ENCODE peak calls at places on chromosomes 6 and 20, in eight cellular contexts. One of them, this sample, is unnamed.

GRCh38 chr6:157800420-157801237 is 22.4 kb upstream of the SNX9 start:
- DNase-seq in head of caudate nucleus: no peak
- DNase-seq in activated T-cell treated with anti-CD3 and anti-CD28 coated beads for 1 hour: no peak
- DNase-seq in colonic mucosa: no peak
- DNase-seq in right lobe of liver: no peak
- DNase-seq in NCI-H524: no peak
- DNase-seq in HEK293T: no peak
- DNase-seq in left colon: no peak
- DNase-seq in this sample: no peak

GRCh38 chr6:159977242-159978214 is 8.6 kb downstream of the IGF2R start:
- DNase-seq in head of caudate nucleus: no peak
- DNase-seq in activated T-cell treated with anti-CD3 and anti-CD28 coated beads for 1 hour: no peak
- DNase-seq in colonic mucosa: no peak
- DNase-seq in right lobe of liver: no peak
- DNase-seq in NCI-H524: no peak
- DNase-seq in HEK293T: no peak
- DNase-seq in left colon: no peak
- DNase-seq in this sample: no peak

GRCh38 chr6:68473433-68474210 is 161.5 kb upstream of the ADGRB3 start:
- DNase-seq in head of caudate nucleus: no peak
- DNase-seq in activated T-cell treated with anti-CD3 and anti-CD28 coated beads for 1 hour: no peak
- DNase-seq in colonic mucosa: no peak
- DNase-seq in right lobe of liver: no peak
- DNase-seq in NCI-H524: peak; percentile 5
- DNase-seq in HEK293T: peak; percentile 6
- DNase-seq in left colon: no peak
- DNase-seq in this sample: no peak

GRCh38 chr6:137217801-137218472 is 1.2 kb downstream of the IFNGR1 start:
- DNase-seq in head of caudate nucleus: no peak
- DNase-seq in activated T-cell treated with anti-CD3 and anti-CD28 coated beads for 1 hour: no peak
- DNase-seq in colonic mucosa: peak; percentile 69
- DNase-seq in right lobe of liver: no peak
- DNase-seq in NCI-H524: peak; percentile 10
- DNase-seq in HEK293T: peak; percentile 27
- DNase-seq in left colon: peak; percentile 47
- DNase-seq in this sample: no peak

GRCh38 chr20:50110141-50111047 is 2.6 kb downstream of the UBE2V1 start:
- DNase-seq in head of caudate nucleus: no peak
- DNase-seq in activated T-cell treated with anti-CD3 and anti-CD28 coated beads for 1 hour: no peak
- DNase-seq in colonic mucosa: peak; percentile 58
- DNase-seq in right lobe of liver: no peak
- DNase-seq in NCI-H524: no peak
- DNase-seq in HEK293T: no peak
- DNase-seq in left colon: peak; percentile 46
- DNase-seq in this sample: peak; percentile 15

GRCh38 chr6:25456249-25456648 is 177.1 kb downstream of the CARMIL1 start:
- DNase-seq in head of caudate nucleus: no peak
- DNase-seq in activated T-cell treated with anti-CD3 and anti-CD28 coated beads for 1 hour: no peak
- DNase-seq in colonic mucosa: no peak
- DNase-seq in right lobe of liver: no peak
- DNase-seq in NCI-H524: peak; percentile 24
- DNase-seq in HEK293T: no peak
- DNase-seq in left colon: no peak
- DNase-seq in this sample: no peak

GRCh38 chr6:137402143-137402542 is 92.1 kb downstream of the OLIG3 start:
- DNase-seq in head of caudate nucleus: no peak
- DNase-seq in activated T-cell treated with anti-CD3 and anti-CD28 coated beads for 1 hour: no peak
- DNase-seq in colonic mucosa: no peak
- DNase-seq in right lobe of liver: no peak
- DNase-seq in NCI-H524: peak; percentile 75
- DNase-seq in HEK293T: no peak
- DNase-seq in left colon: no peak
- DNase-seq in this sample: no peak

GRCh38 chr6:149334201-149334600 is 16.7 kb downstream of the TAB2 start:
- DNase-seq in head of caudate nucleus: no peak
- DNase-seq in activated T-cell treated with anti-CD3 and anti-CD28 coated beads for 1 hour: no peak
- DNase-seq in colonic mucosa: no peak
- DNase-seq in right lobe of liver: no peak
- DNase-seq in NCI-H524: no peak
- DNase-seq in HEK293T: no peak
- DNase-seq in left colon: no peak
- DNase-seq in this sample: no peak

GRCh38 chr20:53409177-53409576 is 184.5 kb downstream of the ZNF217 start:
- DNase-seq in head of caudate nucleus: no peak
- DNase-seq in activated T-cell treated with anti-CD3 and anti-CD28 coated beads for 1 hour: no peak
- DNase-seq in colonic mucosa: no peak
- DNase-seq in right lobe of liver: no peak
- DNase-seq in NCI-H524: no peak
- DNase-seq in HEK293T: no peak
- DNase-seq in left colon: no peak
- DNase-seq in this sample: no peak

GRCh38 chr6:5303711-5304110 is 42.4 kb downstream of the FARS2 start:
- DNase-seq in head of caudate nucleus: no peak
- DNase-seq in activated T-cell treated with anti-CD3 and anti-CD28 coated beads for 1 hour: no peak
- DNase-seq in colonic mucosa: no peak
- DNase-seq in right lobe of liver: no peak
- DNase-seq in NCI-H524: peak; percentile 29
- DNase-seq in HEK293T: no peak
- DNase-seq in left colon: no peak
- DNase-seq in this sample: no peak

GRCh38 chr6:134420638-134421181 is 102.8 kb upstream of the SGK1 start:
- DNase-seq in head of caudate nucleus: no peak
- DNase-seq in activated T-cell treated with anti-CD3 and anti-CD28 coated beads for 1 hour: no peak
- DNase-seq in colonic mucosa: no peak
- DNase-seq in right lobe of liver: no peak
- DNase-seq in NCI-H524: no peak
- DNase-seq in HEK293T: no peak
- DNase-seq in left colon: no peak
- DNase-seq in this sample: no peak

GRCh38 chr6:150272976-150273315 is 95.9 kb upstream of the IYD start:
- DNase-seq in head of caudate nucleus: no peak
- DNase-seq in activated T-cell treated with anti-CD3 and anti-CD28 coated beads for 1 hour: no peak
- DNase-seq in colonic mucosa: no peak
- DNase-seq in right lobe of liver: no peak
- DNase-seq in NCI-H524: no peak
- DNase-seq in HEK293T: no peak
- DNase-seq in left colon: no peak
- DNase-seq in this sample: no peak

GRCh38 chr20:46222521-46223007 is 85.7 kb downstream of the CDH22 start:
- DNase-seq in head of caudate nucleus: peak; percentile 88
- DNase-seq in activated T-cell treated with anti-CD3 and anti-CD28 coated beads for 1 hour: no peak
- DNase-seq in colonic mucosa: no peak
- DNase-seq in right lobe of liver: no peak
- DNase-seq in NCI-H524: no peak
- DNase-seq in HEK293T: no peak
- DNase-seq in left colon: no peak
- DNase-seq in this sample: no peak

GRCh38 chr6:105793132-105793531 is 293.0 kb upstream of the PRDM1 start:
- DNase-seq in head of caudate nucleus: no peak
- DNase-seq in activated T-cell treated with anti-CD3 and anti-CD28 coated beads for 1 hour: no peak
- DNase-seq in colonic mucosa: peak; percentile 24
- DNase-seq in right lobe of liver: no peak
- DNase-seq in NCI-H524: no peak
- DNase-seq in HEK293T: no peak
- DNase-seq in left colon: no peak
- DNase-seq in this sample: no peak

GRCh38 chr20:51062065-51062464 is 39.2 kb upstream of the KCNG1 start:
- DNase-seq in head of caudate nucleus: no peak
- DNase-seq in activated T-cell treated with anti-CD3 and anti-CD28 coated beads for 1 hour: no peak
- DNase-seq in colonic mucosa: no peak
- DNase-seq in right lobe of liver: no peak
- DNase-seq in NCI-H524: no peak
- DNase-seq in HEK293T: no peak
- DNase-seq in left colon: no peak
- DNase-seq in this sample: no peak

GRCh38 chr6:41581381-41581991 is 35.3 kb downstream of the FOXP4 start:
- DNase-seq in head of caudate nucleus: no peak
- DNase-seq in activated T-cell treated with anti-CD3 and anti-CD28 coated beads for 1 hour: no peak
- DNase-seq in colonic mucosa: no peak
- DNase-seq in right lobe of liver: no peak
- DNase-seq in NCI-H524: peak; percentile 93
- DNase-seq in HEK293T: no peak
- DNase-seq in left colon: no peak
- DNase-seq in this sample: no peak

GRCh38 chr20:51265366-51265765 is 242.5 kb upstream of the KCNG1 start:
- DNase-seq in head of caudate nucleus: no peak
- DNase-seq in activated T-cell treated with anti-CD3 and anti-CD28 coated beads for 1 hour: no peak
- DNase-seq in colonic mucosa: no peak
- DNase-seq in right lobe of liver: no peak
- DNase-seq in NCI-H524: no peak
- DNase-seq in HEK293T: no peak
- DNase-seq in left colon: no peak
- DNase-seq in this sample: no peak

This sample was measured in CD4-positive, alpha-beta T cell.